ENCODE peak calls at places on chromosome X, in ten cellular contexts. One of them, this sample, is unnamed.

GRCh38 chrX:71171110-71171801 is 26.6 kb downstream of the NLGN3 start:
- DNase-seq in bronchial epithelial cell: no peak
- DNase-seq in fibroblast of lung: no peak
- DNase-seq in GDM1: peak
- DNase-seq in endothelial cell: no peak
- DNase-seq in amniotic epithelial cell: peak
- DNase-seq in NCI-H1105 treated with DMSO at 0.1 percent for 48 hours: no peak
- DNase-seq in esophagus muscularis mucosa: no peak
- DNase-seq in T-helper 1 cell: no peak
- DNase-seq in LoVo: no peak
- DNase-seq in this sample: no peak

GRCh38 chrX:13855689-13856425 is 39.0 kb upstream of the GPM6B start:
- DNase-seq in amniotic epithelial cell: no peak
- DNase-seq in endothelial cell: no peak
- DNase-seq in bronchial epithelial cell: no peak
- DNase-seq in LoVo: no peak
- DNase-seq in NCI-H1105 treated with DMSO at 0.1 percent for 48 hours: no peak
- DNase-seq in T-helper 1 cell: no peak
- DNase-seq in fibroblast of lung: peak
- DNase-seq in esophagus muscularis mucosa: no peak
- DNase-seq in GDM1: no peak
- DNase-seq in this sample: no peak

GRCh38 chrX:109624022-109624421 is 950 bp downstream of the KCNE5 start:
- DNase-seq in amniotic epithelial cell: no peak
- DNase-seq in T-helper 1 cell: no peak
- DNase-seq in fibroblast of lung: no peak
- DNase-seq in esophagus muscularis mucosa: no peak
- DNase-seq in endothelial cell: no peak
- DNase-seq in NCI-H1105 treated with DMSO at 0.1 percent for 48 hours: no peak
- DNase-seq in bronchial epithelial cell: no peak
- DNase-seq in GDM1: no peak
- DNase-seq in LoVo: no peak
- DNase-seq in this sample: no peak

GRCh38 chrX:149881081-149881711 is at the start of gene MAGEA8:
- DNase-seq in endothelial cell: no peak
- DNase-seq in bronchial epithelial cell: no peak
- DNase-seq in esophagus muscularis mucosa: no peak
- DNase-seq in LoVo: no peak
- DNase-seq in T-helper 1 cell: peak
- DNase-seq in GDM1: no peak
- DNase-seq in amniotic epithelial cell: no peak
- DNase-seq in NCI-H1105 treated with DMSO at 0.1 percent for 48 hours: no peak
- DNase-seq in fibroblast of lung: no peak
- DNase-seq in this sample: no peak

GRCh38 chrX:9329056-9329455 is 135.8 kb upstream of the TBL1X start:
- DNase-seq in NCI-H1105 treated with DMSO at 0.1 percent for 48 hours: no peak
- DNase-seq in T-helper 1 cell: no peak
- DNase-seq in bronchial epithelial cell: no peak
- DNase-seq in amniotic epithelial cell: no peak
- DNase-seq in GDM1: no peak
- DNase-seq in endothelial cell: no peak
- DNase-seq in esophagus muscularis mucosa: no peak
- DNase-seq in LoVo: no peak
- DNase-seq in fibroblast of lung: no peak
- DNase-seq in this sample: no peak

GRCh38 chrX:8803326-8803725 is 2.1 kb upstream of the FAM9A start:
- DNase-seq in amniotic epithelial cell: no peak
- DNase-seq in bronchial epithelial cell: peak
- DNase-seq in endothelial cell: no peak
- DNase-seq in NCI-H1105 treated with DMSO at 0.1 percent for 48 hours: no peak
- DNase-seq in esophagus muscularis mucosa: no peak
- DNase-seq in T-helper 1 cell: no peak
- DNase-seq in LoVo: no peak
- DNase-seq in GDM1: no peak
- DNase-seq in fibroblast of lung: no peak
- DNase-seq in this sample: no peak

GRCh38 chrX:127038065-127038464 is 218.5 kb downstream of the PRR32 start:
- DNase-seq in endothelial cell: no peak
- DNase-seq in NCI-H1105 treated with DMSO at 0.1 percent for 48 hours: no peak
- DNase-seq in bronchial epithelial cell: peak
- DNase-seq in T-helper 1 cell: no peak
- DNase-seq in fibroblast of lung: no peak
- DNase-seq in amniotic epithelial cell: no peak
- DNase-seq in LoVo: no peak
- DNase-seq in GDM1: no peak
- DNase-seq in esophagus muscularis mucosa: no peak
- DNase-seq in this sample: no peak

GRCh38 chrX:43958529-43958928 is 14.7 kb downstream of the NDP start:
- DNase-seq in GDM1: peak
- DNase-seq in esophagus muscularis mucosa: no peak
- DNase-seq in amniotic epithelial cell: peak
- DNase-seq in bronchial epithelial cell: peak
- DNase-seq in LoVo: peak
- DNase-seq in fibroblast of lung: peak
- DNase-seq in T-helper 1 cell: peak
- DNase-seq in endothelial cell: peak
- DNase-seq in NCI-H1105 treated with DMSO at 0.1 percent for 48 hours: peak
- DNase-seq in this sample: peak

GRCh38 chrX:13064599-13065143 is 20.3 kb upstream of the FAM9C start:
- DNase-seq in endothelial cell: no peak
- DNase-seq in esophagus muscularis mucosa: no peak
- DNase-seq in bronchial epithelial cell: peak
- DNase-seq in GDM1: no peak
- DNase-seq in LoVo: no peak
- DNase-seq in fibroblast of lung: peak
- DNase-seq in amniotic epithelial cell: peak
- DNase-seq in T-helper 1 cell: no peak
- DNase-seq in NCI-H1105 treated with DMSO at 0.1 percent for 48 hours: no peak
- DNase-seq in this sample: no peak

GRCh38 chrX:42073468-42073867 is 150.1 kb upstream of the CASK start:
- DNase-seq in NCI-H1105 treated with DMSO at 0.1 percent for 48 hours: no peak
- DNase-seq in endothelial cell: no peak
- DNase-seq in esophagus muscularis mucosa: no peak
- DNase-seq in GDM1: no peak
- DNase-seq in T-helper 1 cell: no peak
- DNase-seq in fibroblast of lung: no peak
- DNase-seq in LoVo: no peak
- DNase-seq in bronchial epithelial cell: no peak
- DNase-seq in amniotic epithelial cell: no peak
- DNase-seq in this sample: no peak

GRCh38 chrX:105618393-105619101 is 203.8 kb upstream of the NRK start:
- DNase-seq in amniotic epithelial cell: peak
- DNase-seq in esophagus muscularis mucosa: no peak
- DNase-seq in T-helper 1 cell: no peak
- DNase-seq in NCI-H1105 treated with DMSO at 0.1 percent for 48 hours: no peak
- DNase-seq in LoVo: no peak
- DNase-seq in fibroblast of lung: no peak
- DNase-seq in GDM1: no peak
- DNase-seq in endothelial cell: no peak
- DNase-seq in bronchial epithelial cell: peak
- DNase-seq in this sample: no peak

GRCh38 chrX:109448539-109448938 is 33.3 kb downstream of the GUCY2F start:
- DNase-seq in T-helper 1 cell: no peak
- DNase-seq in bronchial epithelial cell: no peak
- DNase-seq in NCI-H1105 treated with DMSO at 0.1 percent for 48 hours: peak
- DNase-seq in LoVo: no peak
- DNase-seq in endothelial cell: no peak
- DNase-seq in amniotic epithelial cell: no peak
- DNase-seq in fibroblast of lung: no peak
- DNase-seq in esophagus muscularis mucosa: no peak
- DNase-seq in GDM1: no peak
- DNase-seq in this sample: no peak

GRCh38 chrX:10173331-10173900 is 16.6 kb downstream of the CLCN4 start:
- DNase-seq in GDM1: no peak
- DNase-seq in NCI-H1105 treated with DMSO at 0.1 percent for 48 hours: peak
- DNase-seq in fibroblast of lung: peak
- DNase-seq in bronchial epithelial cell: peak
- DNase-seq in endothelial cell: no peak
- DNase-seq in LoVo: no peak
- DNase-seq in esophagus muscularis mucosa: no peak
- DNase-seq in amniotic epithelial cell: peak
- DNase-seq in T-helper 1 cell: no peak
- DNase-seq in this sample: peak

GRCh38 chrX:17441965-17442364 is 67.0 kb downstream of the NHS start:
- DNase-seq in esophagus muscularis mucosa: no peak
- DNase-seq in T-helper 1 cell: no peak
- DNase-seq in LoVo: no peak
- DNase-seq in bronchial epithelial cell: peak
- DNase-seq in fibroblast of lung: peak
- DNase-seq in endothelial cell: no peak
- DNase-seq in GDM1: no peak
- DNase-seq in NCI-H1105 treated with DMSO at 0.1 percent for 48 hours: no peak
- DNase-seq in amniotic epithelial cell: no peak
- DNase-seq in this sample: no peak

GRCh38 chrX:12007881-12008280 is 130.4 kb upstream of the FRMPD4 start:
- DNase-seq in fibroblast of lung: peak
- DNase-seq in esophagus muscularis mucosa: no peak
- DNase-seq in amniotic epithelial cell: peak
- DNase-seq in NCI-H1105 treated with DMSO at 0.1 percent for 48 hours: no peak
- DNase-seq in GDM1: no peak
- DNase-seq in T-helper 1 cell: peak
- DNase-seq in endothelial cell: no peak
- DNase-seq in LoVo: peak
- DNase-seq in bronchial epithelial cell: peak
- DNase-seq in this sample: no peak

GRCh38 chrX:1453951-1454785 is 1.5 kb upstream of the ASMTL start:
- DNase-seq in esophagus muscularis mucosa: peak
- DNase-seq in fibroblast of lung: peak
- DNase-seq in GDM1: no peak
- DNase-seq in T-helper 1 cell: peak
- DNase-seq in NCI-H1105 treated with DMSO at 0.1 percent for 48 hours: no peak
- DNase-seq in LoVo: peak
- DNase-seq in endothelial cell: peak
- DNase-seq in amniotic epithelial cell: peak
- DNase-seq in bronchial epithelial cell: peak
- DNase-seq in this sample: peak

GRCh38 chrX:50152421-50152820 is 48.4 kb downstream of the AKAP4 start:
- DNase-seq in T-helper 1 cell: no peak
- DNase-seq in GDM1: no peak
- DNase-seq in bronchial epithelial cell: no peak
- DNase-seq in NCI-H1105 treated with DMSO at 0.1 percent for 48 hours: no peak
- DNase-seq in endothelial cell: no peak
- DNase-seq in fibroblast of lung: no peak
- DNase-seq in LoVo: no peak
- DNase-seq in amniotic epithelial cell: no peak
- DNase-seq in esophagus muscularis mucosa: no peak
- DNase-seq in this sample: no peak

GRCh38 chrX:49185062-49185394 is 1.1 kb downstream of the PRICKLE3 start:
- DNase-seq in fibroblast of lung: no peak
- DNase-seq in amniotic epithelial cell: no peak
- DNase-seq in GDM1: no peak
- DNase-seq in NCI-H1105 treated with DMSO at 0.1 percent for 48 hours: no peak
- DNase-seq in esophagus muscularis mucosa: no peak
- DNase-seq in bronchial epithelial cell: no peak
- DNase-seq in T-helper 1 cell: no peak
- DNase-seq in endothelial cell: no peak
- DNase-seq in LoVo: no peak
- DNase-seq in this sample: no peak